ENCODE peak calls at places on chromosome 22, in four cellular contexts. Q is K562, V is GM12878, T is HepG2. Z is an unnamed sample.

GRCh38 chr22:31082606-31083376 is 1.7 kb downstream of the SMTN start:
- DNase-seq in Q (peak), V (no peak), T (peak), Z (no peak)

GRCh38 chr22:46536559-46537220 is 730 bp downstream of the CELSR1 start:
- DNase-seq in Q (no peak), V (no peak), T (no peak), Z (no peak)

GRCh38 chr22:33492210-33492651 is 428.0 kb downstream of the LARGE1 start:
- DNase-seq in Q (no peak), V (no peak), T (peak), Z (no peak)

GRCh38 chr22:29204617-29205183 is 996 bp upstream of the EMID1 start:
- DNase-seq in Q (no peak), V (no peak), T (no peak), Z (no peak)

GRCh38 chr22:47119181-47119580 is 356.7 kb downstream of the TBC1D22A start:
- DNase-seq in Q (no peak), V (no peak), T (no peak), Z (no peak)

GRCh38 chr22:49867303-49868250 is 13.9 kb downstream of the ZBED4 start:
- DNase-seq in Q (no peak), V (no peak), T (peak), Z (no peak)

GRCh38 chr22:47802446-47802845 is 1040.0 kb downstream of the TBC1D22A start:
- DNase-seq in Q (no peak), V (no peak), T (no peak), Z (no peak)

GRCh38 chr22:49977578-49977977 is 17.0 kb downstream of the PIM3 start:
- DNase-seq in Q (no peak), V (no peak), T (no peak), Z (no peak)

GRCh38 chr22:19989725-19990067 is 26.9 kb downstream of the ARVCF start:
- DNase-seq in Q (peak), V (no peak), T (no peak), Z (no peak)

GRCh38 chr22:29689872-29690213 is 30.0 kb upstream of the CABP7 start:
- DNase-seq in Q (peak), V (no peak), T (peak), Z (peak)

GRCh38 chr22:30968015-30968923 is at the start of gene MORC2:
- DNase-seq in Q (peak), V (no peak), T (peak), Z (no peak)

GRCh38 chr22:22802346-22802970 is 85.2 kb upstream of the IGLL5 start:
- DNase-seq in Q (peak), V (no peak), T (no peak), Z (peak)

GRCh38 chr22:48892571-48893287 is 934.9 kb downstream of the BRD1 start:
- DNase-seq in Q (no peak), V (no peak), T (no peak), Z (no peak)

GRCh38 chr22:26646158-26646557 is 11.2 kb upstream of the MIAT start:
- DNase-seq in Q (no peak), V (no peak), T (no peak), Z (no peak)

GRCh38 chr22:46794491-46794890 is 32.0 kb downstream of the TBC1D22A start:
- DNase-seq in Q (no peak), V (no peak), T (no peak), Z (no peak)

GRCh38 chr22:32328306-32329201 is 29.1 kb upstream of the RFPL3 start:
- DNase-seq in Q (no peak), V (no peak), T (no peak), Z (no peak)

GRCh38 chr22:18119409-18120110 is 9.0 kb downstream of the TUBA8 start:
- DNase-seq in Q (no peak), V (no peak), T (no peak), Z (no peak)

GRCh38 chr22:22691716-22692701 is 47.6 kb downstream of the GGTLC2 start:
- DNase-seq in Q (no peak), V (no peak), T (no peak), Z (no peak)

GRCh38 chr22:29344137-29344536 is 28.6 kb upstream of the RASL10A start:
- DNase-seq in Q (no peak), V (no peak), T (peak), Z (no peak)

GRCh38 chr22:41480397-41480735 is 11.4 kb downstream of the ACO2 start:
- DNase-seq in Q (no peak), V (no peak), T (no peak), Z (no peak)

GRCh38 chr22:41481925-41482318 is 13.0 kb downstream of the ACO2 start:
- DNase-seq in Q (no peak), V (no peak), T (no peak), Z (peak)

GRCh38 chr22:41479671-41480396 is 10.9 kb downstream of the ACO2 start:
- DNase-seq in Q (no peak), V (no peak), T (no peak), Z (peak)

GRCh38 chr22:41481131-41481830 is 12.4 kb downstream of the ACO2 start:
- DNase-seq in Q (no peak), V (no peak), T (no peak), Z (no peak)

GRCh38 chr22:41482319-41482935 is 13.5 kb downstream of the ACO2 start:
- DNase-seq in Q (peak), V (no peak), T (no peak), Z (no peak)
- TF ChIP-seq KDM1A in Q (peak), V (no peak), T (no peak), Z (peak)

DNA sequence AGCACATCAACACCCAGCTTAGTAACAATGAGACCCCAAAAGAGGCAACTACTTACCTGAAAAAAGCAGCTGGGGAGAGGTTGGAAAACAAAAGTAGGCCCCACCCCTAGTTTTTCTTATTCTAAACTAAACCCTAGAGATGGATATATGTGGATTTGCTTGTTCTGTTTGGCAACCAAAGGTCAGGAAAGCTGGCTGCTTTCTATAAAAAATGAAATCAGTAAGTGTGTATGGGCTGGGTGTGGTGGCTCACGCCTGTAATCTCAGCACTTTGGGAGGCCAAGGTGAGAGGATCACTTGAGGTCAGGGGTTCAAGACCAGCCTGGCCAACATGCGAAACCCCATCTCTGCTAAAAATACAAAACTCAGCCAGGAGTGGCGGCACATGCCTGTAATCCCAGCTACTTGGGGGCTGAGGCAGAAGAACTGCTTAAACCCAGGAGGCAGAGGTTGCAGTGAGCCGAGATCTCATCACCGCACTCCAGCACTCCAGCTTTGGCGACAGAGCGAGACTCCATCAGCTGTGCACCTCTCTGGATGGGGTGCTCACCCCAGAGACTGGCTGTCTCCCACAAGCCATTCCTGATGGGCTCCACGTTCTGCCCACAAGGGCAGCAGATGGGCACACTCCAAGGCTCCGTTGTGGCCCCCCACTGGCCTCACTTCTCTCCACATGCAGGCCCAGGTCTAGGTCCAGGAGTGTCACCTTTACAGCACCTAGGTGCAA is 30.0 kb downstream of the PACSIN2 start:
- DNase-seq in Q (no peak), V (no peak), T (no peak), Z (no peak)
- TF ChIP-seq GABPA in Q (no peak), V (no peak), T (no peak), Z (no peak)

GRCh38 chr22:24412274-24412673 is 15.1 kb upstream of the ADORA2A start:
- DNase-seq in Q (no peak), V (no peak), T (no peak), Z (no peak)

GRCh38 chr22:24414523-24414922 is 12.9 kb upstream of the ADORA2A start:
- DNase-seq in Q (no peak), V (no peak), T (no peak), Z (no peak)

GRCh38 chr22:24413271-24413670 is 14.1 kb upstream of the ADORA2A start:
- DNase-seq in Q (no peak), V (no peak), T (no peak), Z (no peak)

GRCh38 chr22:24414984-24415945 is 12.1 kb upstream of the ADORA2A start:
- DNase-seq in Q (no peak), V (no peak), T (no peak), Z (no peak)

GRCh38 chr22:24413726-24414385 is 13.5 kb upstream of the ADORA2A start:
- DNase-seq in Q (no peak), V (no peak), T (no peak), Z (no peak)
- TF ChIP-seq KDM1A in Q (no peak), V (no peak), T (no peak), Z (no peak)

GRCh38 chr22:27993774-27994350 is 74.8 kb upstream of the PITPNB start:
- DNase-seq in Q (no peak), V (no peak), T (no peak), Z (no peak)
- TF ChIP-seq GABPA in Q (no peak), V (no peak), T (no peak), Z (no peak)

GRCh38 chr22:44689173-44689572 is 12.8 kb upstream of the PRR5 start:
- DNase-seq in Q (no peak), V (no peak), T (no peak), Z (no peak)
- TF ChIP-seq KDM1A in Q (no peak), V (no peak), T (no peak), Z (no peak)

GRCh38 chr22:38243007-38243775 is 29.6 kb downstream of the TMEM184B start:
- DNase-seq in Q (no peak), V (no peak), T (peak), Z (no peak)

GRCh38 chr22:38244106-38244505 is 28.7 kb downstream of the TMEM184B start:
- DNase-seq in Q (no peak), V (no peak), T (no peak), Z (no peak)

GRCh38 chr22:38239101-38239761 is 33.6 kb downstream of the TMEM184B start:
- DNase-seq in Q (no peak), V (no peak), T (no peak), Z (no peak)

GRCh38 chr22:38238519-38239051 is 34.2 kb downstream of the TMEM184B start:
- DNase-seq in Q (no peak), V (no peak), T (no peak), Z (no peak)

DNA sequence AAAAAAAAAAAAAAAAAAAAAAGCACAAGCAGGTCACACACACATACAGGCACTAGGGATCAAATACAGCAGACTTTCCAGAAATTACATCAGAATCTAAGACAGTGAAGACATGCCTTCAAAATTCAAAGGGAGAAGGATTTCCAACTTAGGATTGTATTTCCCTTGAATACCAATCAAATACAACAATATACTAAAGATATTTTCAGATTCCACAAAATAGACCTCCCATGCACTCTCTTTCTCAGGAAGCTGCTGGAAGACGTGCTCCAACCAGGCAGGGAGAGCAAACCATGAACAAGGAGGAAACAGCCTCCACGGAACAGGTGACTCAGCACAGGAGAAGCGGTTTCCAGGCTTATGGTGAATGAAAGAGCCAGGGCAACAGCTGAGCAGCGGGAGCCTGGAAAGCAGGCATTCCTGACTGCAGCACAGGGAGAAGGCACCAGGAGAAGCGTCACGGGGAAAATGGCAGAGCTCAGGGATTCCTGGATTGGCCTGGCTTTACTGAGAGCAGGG is 32.0 kb downstream of the TMEM184B start:
- DNase-seq in Q (peak), V (no peak), T (no peak), Z (peak)
- TF ChIP-seq GABPA in Q (no peak), V (no peak), T (no peak), Z (peak)

GRCh38 chr22:43971112-43971511 is 15.9 kb downstream of the SAMM50 start:
- DNase-seq in Q (no peak), V (no peak), T (no peak), Z (no peak)
- TF ChIP-seq KDM1A in Q (no peak), V (no peak), T (no peak), Z (no peak)

DNA sequence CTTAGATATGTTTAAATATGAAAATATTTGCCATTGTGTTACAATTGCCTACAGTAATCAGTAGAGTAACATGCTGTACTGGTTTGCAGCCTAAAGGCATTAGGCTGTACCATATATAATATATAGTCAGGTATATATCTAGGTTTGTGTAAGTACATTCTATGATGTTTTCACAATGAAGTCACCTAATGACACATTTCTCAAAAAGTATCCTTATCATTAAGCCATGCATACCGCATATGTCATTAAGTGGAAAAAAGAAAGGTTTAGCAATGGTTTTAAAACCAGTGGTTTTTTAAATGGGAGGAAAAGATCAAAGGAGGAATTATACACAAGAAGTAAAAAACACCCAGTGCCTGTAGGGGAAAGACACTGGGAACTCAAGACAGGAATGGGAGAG is 122.7 kb downstream of the RBFOX2 start:
- DNase-seq in Q (no peak), V (no peak), T (no peak), Z (no peak)
- TF ChIP-seq GABPA in Q (no peak), V (no peak), T (no peak), Z (no peak)

DNA sequence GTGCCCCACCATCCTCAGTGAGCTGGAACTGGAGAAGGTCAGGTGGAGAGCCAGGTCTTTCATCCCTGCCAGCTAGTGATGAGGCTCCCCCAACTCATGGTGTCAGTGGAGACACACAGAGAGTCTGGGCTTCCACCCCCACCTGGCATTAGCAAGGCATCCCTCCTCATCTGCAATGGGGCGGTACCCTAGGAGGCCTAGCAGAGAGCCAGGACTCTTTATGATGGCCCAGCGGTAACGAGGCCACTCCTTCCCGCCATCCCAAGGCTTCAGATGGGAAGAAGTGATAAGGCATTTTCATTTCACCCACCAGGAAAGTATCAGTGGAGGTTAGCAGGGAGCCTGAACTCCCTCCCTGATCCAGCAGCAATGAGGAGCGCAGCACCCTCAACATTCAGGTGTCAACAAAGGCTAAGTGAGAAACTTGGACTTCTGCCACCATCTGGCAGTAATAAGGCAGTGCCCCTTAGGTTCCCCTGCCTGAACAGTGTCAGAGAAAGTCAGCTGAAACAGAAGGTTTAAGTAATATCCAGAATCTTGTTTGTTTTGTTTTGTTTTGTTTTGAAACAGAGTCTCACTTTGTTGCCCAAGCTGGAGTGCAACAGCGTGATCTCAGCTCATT is 40.5 kb upstream of the FBLN1 start:
- DNase-seq in Q (no peak), V (no peak), T (peak), Z (no peak)
- TF ChIP-seq KDM1A in Q (no peak), V (no peak), T (no peak), Z (no peak)

DNA sequence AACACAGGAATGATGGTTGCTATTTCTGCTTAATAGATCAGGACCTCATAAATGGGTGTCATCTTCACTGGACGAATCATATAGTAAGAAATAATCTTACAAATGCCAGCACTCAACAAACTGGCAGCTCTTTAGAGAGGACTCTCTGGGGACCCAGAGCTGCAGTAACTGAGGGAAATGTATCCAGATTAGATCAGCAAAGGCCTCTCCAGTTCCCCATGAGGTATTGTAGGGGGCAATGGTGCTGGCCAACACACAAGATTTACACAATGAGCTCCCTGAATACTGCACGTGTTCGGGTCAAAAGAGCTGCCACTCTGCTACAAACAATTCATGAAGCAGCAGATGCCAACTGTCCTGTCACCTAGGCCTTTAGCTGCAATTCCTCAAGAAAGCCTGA is 110.2 kb downstream of the RBFOX2 start:
- DNase-seq in Q (no peak), V (no peak), T (no peak), Z (no peak)
- TF ChIP-seq GABPA in Q (no peak), V (no peak), T (no peak), Z (no peak)

Z was measured in H1.